ENCODE peak calls at places on chromosomes 12 and 14, in nine cellular contexts. One of them, this sample, is unnamed.

GRCh38 chr14:53325176-53325806 is 172.2 kb upstream of the DDHD1 start:
- DNase-seq in adrenal gland: no peak
- DNase-seq in lower lobe of right lung: no peak
- DNase-seq in K562: no peak
- DNase-seq in AG10803: no peak
- DNase-seq in Calu3: no peak
- DNase-seq in esophagus muscularis mucosa: no peak
- DNase-seq in GM12865: peak
- DNase-seq in stomach: no peak
- DNase-seq in this sample: no peak

GRCh38 chr14:50388256-50388931 is 8.3 kb downstream of the CDKL1 start:
- DNase-seq in adrenal gland: peak
- DNase-seq in lower lobe of right lung: no peak
- DNase-seq in K562: peak
- DNase-seq in AG10803: no peak
- DNase-seq in Calu3: peak
- DNase-seq in esophagus muscularis mucosa: no peak
- DNase-seq in GM12865: no peak
- DNase-seq in stomach: peak
- DNase-seq in this sample: no peak

GRCh38 chr14:47606601-47607000 is 68.8 kb downstream of the MDGA2 start:
- DNase-seq in adrenal gland: no peak
- DNase-seq in lower lobe of right lung: no peak
- DNase-seq in K562: no peak
- DNase-seq in AG10803: no peak
- DNase-seq in Calu3: no peak
- DNase-seq in esophagus muscularis mucosa: no peak
- DNase-seq in GM12865: no peak
- DNase-seq in stomach: no peak
- DNase-seq in this sample: no peak

GRCh38 chr12:29695026-29695425 is 88.7 kb downstream of the TMTC1 start:
- DNase-seq in adrenal gland: no peak
- DNase-seq in lower lobe of right lung: no peak
- DNase-seq in K562: no peak
- DNase-seq in AG10803: no peak
- DNase-seq in Calu3: no peak
- DNase-seq in esophagus muscularis mucosa: no peak
- DNase-seq in GM12865: no peak
- DNase-seq in stomach: no peak
- DNase-seq in this sample: no peak

GRCh38 chr12:122687091-122687490 is 16.1 kb downstream of the HCAR2 start:
- DNase-seq in adrenal gland: no peak
- DNase-seq in lower lobe of right lung: peak
- DNase-seq in K562: no peak
- DNase-seq in AG10803: peak
- DNase-seq in Calu3: peak
- DNase-seq in esophagus muscularis mucosa: no peak
- DNase-seq in GM12865: no peak
- DNase-seq in stomach: peak
- DNase-seq in this sample: no peak

GRCh38 chr12:91355150-91356006 is 172.8 kb upstream of the DCN start:
- DNase-seq in adrenal gland: peak
- DNase-seq in lower lobe of right lung: peak
- DNase-seq in K562: peak
- DNase-seq in AG10803: peak
- DNase-seq in Calu3: peak
- DNase-seq in esophagus muscularis mucosa: no peak
- DNase-seq in GM12865: peak
- DNase-seq in stomach: peak
- DNase-seq in this sample: peak

GRCh38 chr14:92500491-92500941 is 13.1 kb upstream of the RIN3 start:
- DNase-seq in adrenal gland: no peak
- DNase-seq in lower lobe of right lung: no peak
- DNase-seq in K562: no peak
- DNase-seq in AG10803: no peak
- DNase-seq in Calu3: no peak
- DNase-seq in esophagus muscularis mucosa: no peak
- DNase-seq in GM12865: no peak
- DNase-seq in stomach: no peak
- DNase-seq in this sample: no peak

GRCh38 chr12:119988788-119989618 is at the start of gene BICDL1:
- DNase-seq in adrenal gland: peak
- DNase-seq in lower lobe of right lung: peak
- DNase-seq in K562: peak
- DNase-seq in AG10803: peak
- DNase-seq in Calu3: peak
- DNase-seq in esophagus muscularis mucosa: no peak
- DNase-seq in GM12865: peak
- DNase-seq in stomach: peak
- DNase-seq in this sample: peak

GRCh38 chr14:61505815-61506809 is 184.7 kb downstream of the PRKCH start:
- DNase-seq in adrenal gland: no peak
- DNase-seq in lower lobe of right lung: no peak
- DNase-seq in K562: no peak
- DNase-seq in AG10803: peak
- DNase-seq in Calu3: no peak
- DNase-seq in esophagus muscularis mucosa: no peak
- DNase-seq in GM12865: no peak
- DNase-seq in stomach: no peak
- DNase-seq in this sample: no peak

GRCh38 chr14:92532490-92533163 is 19.0 kb downstream of the RIN3 start:
- DNase-seq in adrenal gland: peak
- DNase-seq in lower lobe of right lung: no peak
- DNase-seq in K562: no peak
- DNase-seq in AG10803: no peak
- DNase-seq in Calu3: no peak
- DNase-seq in esophagus muscularis mucosa: no peak
- DNase-seq in GM12865: no peak
- DNase-seq in stomach: no peak
- DNase-seq in this sample: no peak

GRCh38 chr12:49974677-49975369 is 2.1 kb downstream of the AQP6 start:
- DNase-seq in adrenal gland: no peak
- DNase-seq in lower lobe of right lung: no peak
- DNase-seq in K562: no peak
- DNase-seq in AG10803: no peak
- DNase-seq in Calu3: no peak
- DNase-seq in esophagus muscularis mucosa: no peak
- DNase-seq in GM12865: no peak
- DNase-seq in stomach: no peak
- DNase-seq in this sample: no peak

GRCh38 chr12:14260011-14260993 is 105.2 kb upstream of the ATF7IP start:
- DNase-seq in adrenal gland: peak
- DNase-seq in lower lobe of right lung: peak
- DNase-seq in K562: peak
- DNase-seq in AG10803: peak
- DNase-seq in Calu3: peak
- DNase-seq in esophagus muscularis mucosa: peak
- DNase-seq in GM12865: no peak
- DNase-seq in stomach: peak
- DNase-seq in this sample: peak

GRCh38 chr14:78921856-78922255 is 751.7 kb downstream of the NRXN3 start:
- DNase-seq in adrenal gland: no peak
- DNase-seq in lower lobe of right lung: no peak
- DNase-seq in K562: no peak
- DNase-seq in AG10803: peak
- DNase-seq in Calu3: no peak
- DNase-seq in esophagus muscularis mucosa: no peak
- DNase-seq in GM12865: no peak
- DNase-seq in stomach: no peak
- DNase-seq in this sample: peak

GRCh38 chr14:35444104-35444503 is 39.6 kb upstream of the NFKBIA start:
- DNase-seq in adrenal gland: no peak
- DNase-seq in lower lobe of right lung: no peak
- DNase-seq in K562: no peak
- DNase-seq in AG10803: no peak
- DNase-seq in Calu3: no peak
- DNase-seq in esophagus muscularis mucosa: peak
- DNase-seq in GM12865: no peak
- DNase-seq in stomach: no peak
- DNase-seq in this sample: no peak

GRCh38 chr14:70188608-70189540 is at the start of gene SLC8A3:
- DNase-seq in adrenal gland: no peak
- DNase-seq in lower lobe of right lung: no peak
- DNase-seq in K562: no peak
- DNase-seq in AG10803: peak
- DNase-seq in Calu3: peak
- DNase-seq in esophagus muscularis mucosa: peak
- DNase-seq in GM12865: peak
- DNase-seq in stomach: peak
- DNase-seq in this sample: peak

GRCh38 chr12:32671930-32672785 is 6.9 kb upstream of the DNM1L start:
- DNase-seq in adrenal gland: peak
- DNase-seq in lower lobe of right lung: no peak
- DNase-seq in K562: peak
- DNase-seq in AG10803: peak
- DNase-seq in Calu3: peak
- DNase-seq in esophagus muscularis mucosa: no peak
- DNase-seq in GM12865: peak
- DNase-seq in stomach: peak
- DNase-seq in this sample: peak

GRCh38 chr12:56518570-56518969 is 3.0 kb upstream of the RBMS2 start:
- DNase-seq in adrenal gland: no peak
- DNase-seq in lower lobe of right lung: no peak
- DNase-seq in K562: no peak
- DNase-seq in AG10803: peak
- DNase-seq in Calu3: no peak
- DNase-seq in esophagus muscularis mucosa: no peak
- DNase-seq in GM12865: no peak
- DNase-seq in stomach: no peak
- DNase-seq in this sample: peak

GRCh38 chr14:97426776-97427175 is 629.6 kb downstream of the VRK1 start:
- DNase-seq in adrenal gland: no peak
- DNase-seq in lower lobe of right lung: no peak
- DNase-seq in K562: no peak
- DNase-seq in AG10803: no peak
- DNase-seq in Calu3: no peak
- DNase-seq in esophagus muscularis mucosa: no peak
- DNase-seq in GM12865: no peak
- DNase-seq in stomach: no peak
- DNase-seq in this sample: no peak
- TF ChIP-seq CTCF in adrenal gland: no peak
- TF ChIP-seq CTCF in lower lobe of right lung: no peak
- TF ChIP-seq CTCF in K562: no peak
- TF ChIP-seq CTCF in AG10803: no peak
- TF ChIP-seq CTCF in Calu3: no peak
- TF ChIP-seq CTCF in esophagus muscularis mucosa: no peak
- TF ChIP-seq CTCF in GM12865: peak
- TF ChIP-seq CTCF in stomach: no peak
- TF ChIP-seq CTCF in this sample: no peak

DNA sequence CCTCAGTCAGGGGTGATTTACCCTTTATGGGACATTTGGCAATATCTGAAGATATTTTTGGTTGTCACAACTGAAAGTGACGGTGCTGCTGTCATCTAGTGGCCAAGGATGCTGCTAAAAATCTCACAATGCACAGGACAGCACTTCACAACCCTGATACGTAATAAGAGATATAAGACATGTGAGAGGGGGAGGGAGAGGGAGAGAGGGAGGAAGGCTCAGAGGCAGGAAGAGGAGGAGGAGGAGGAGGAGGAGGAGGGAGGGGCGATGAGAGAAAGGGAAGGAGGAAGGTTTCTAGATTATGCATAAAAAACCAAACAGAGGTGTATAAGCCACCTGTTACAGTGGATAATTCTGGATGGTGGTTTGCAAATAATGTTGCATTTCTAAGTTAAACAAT is 14.3 kb downstream of the MYL2 start:
- DNase-seq in adrenal gland: no peak
- DNase-seq in lower lobe of right lung: no peak
- DNase-seq in K562: no peak
- DNase-seq in AG10803: no peak
- DNase-seq in Calu3: no peak
- DNase-seq in esophagus muscularis mucosa: no peak
- DNase-seq in GM12865: peak
- DNase-seq in stomach: no peak
- DNase-seq in this sample: no peak
- TF ChIP-seq CTCF in adrenal gland: no peak
- TF ChIP-seq CTCF in lower lobe of right lung: no peak
- TF ChIP-seq CTCF in K562: peak
- TF ChIP-seq CTCF in AG10803: no peak
- TF ChIP-seq CTCF in Calu3: no peak
- TF ChIP-seq CTCF in esophagus muscularis mucosa: no peak
- TF ChIP-seq CTCF in GM12865: peak
- TF ChIP-seq CTCF in stomach: no peak
- TF ChIP-seq CTCF in this sample: no peak

DNA sequence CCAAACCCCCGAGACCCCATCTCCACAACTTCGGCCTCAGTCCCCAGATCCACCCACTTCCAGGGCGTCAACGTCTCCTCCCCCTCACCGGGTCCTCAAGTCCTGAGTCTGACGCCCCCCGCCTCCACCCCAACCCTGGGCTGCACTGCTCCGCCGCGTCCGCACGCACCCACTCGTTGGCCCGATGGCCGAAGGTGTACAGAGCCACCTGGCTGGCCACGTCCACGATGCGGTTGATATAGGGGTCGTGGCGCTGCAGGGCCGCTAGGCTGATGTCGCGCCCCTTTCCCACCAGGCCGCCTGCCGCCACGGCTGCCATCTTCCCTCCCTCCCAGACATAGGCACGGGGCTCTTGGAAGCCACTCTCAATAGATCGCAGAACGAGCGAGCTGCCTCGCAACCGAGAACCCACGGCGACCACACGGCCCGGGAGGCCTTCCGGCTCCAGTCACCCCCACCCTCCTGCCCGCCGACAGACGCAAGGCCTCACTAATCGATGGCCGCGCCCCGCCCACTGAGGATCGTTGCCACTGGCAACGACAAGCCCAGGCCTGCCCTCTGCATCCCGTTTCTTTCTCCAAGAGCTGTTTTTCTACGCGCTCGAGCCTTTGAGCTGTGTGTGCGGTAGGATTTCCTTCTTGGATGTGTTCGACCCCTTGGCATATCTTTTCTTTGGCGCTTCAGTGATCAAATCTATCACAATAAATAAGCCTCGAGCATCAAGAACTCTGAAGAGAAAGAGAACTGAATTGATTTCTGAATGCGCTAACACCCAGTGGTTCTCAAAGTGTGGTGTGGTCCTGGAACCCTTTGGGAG is at the start of gene DCP1B:
- DNase-seq in adrenal gland: peak
- DNase-seq in lower lobe of right lung: peak
- DNase-seq in K562: peak
- DNase-seq in AG10803: peak
- DNase-seq in Calu3: peak
- DNase-seq in esophagus muscularis mucosa: peak
- DNase-seq in GM12865: peak
- DNase-seq in stomach: peak
- DNase-seq in this sample: peak
- TF ChIP-seq CTCF in adrenal gland: no peak
- TF ChIP-seq CTCF in lower lobe of right lung: peak
- TF ChIP-seq CTCF in K562: no peak
- TF ChIP-seq CTCF in AG10803: no peak
- TF ChIP-seq CTCF in Calu3: no peak
- TF ChIP-seq CTCF in esophagus muscularis mucosa: peak
- TF ChIP-seq CTCF in GM12865: no peak
- TF ChIP-seq CTCF in stomach: no peak
- TF ChIP-seq CTCF in this sample: no peak

DNA sequence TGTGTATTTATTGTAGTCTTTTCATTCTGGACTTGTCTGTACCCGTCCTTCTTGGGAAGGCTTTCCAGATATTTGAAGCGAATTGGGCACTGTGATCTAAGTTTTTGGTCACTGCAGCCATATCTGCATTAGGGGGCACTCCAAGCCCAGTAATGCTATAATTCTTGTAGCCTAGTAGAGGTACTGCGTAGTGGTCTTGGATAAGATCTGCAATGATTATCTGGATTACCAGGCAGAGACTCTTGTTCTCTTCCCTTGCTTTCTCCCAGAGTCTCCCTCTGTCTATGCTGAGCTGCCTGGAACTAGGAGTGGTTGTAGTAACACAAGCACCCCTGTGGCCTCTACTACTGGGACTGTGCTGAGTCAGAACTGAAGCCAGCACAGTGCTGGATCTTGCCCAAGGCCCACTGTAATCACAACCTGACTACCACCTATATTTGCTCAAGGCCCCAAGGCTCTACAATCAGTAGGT is 30.0 kb downstream of the SLC38A2 start:
- DNase-seq in adrenal gland: peak
- DNase-seq in lower lobe of right lung: no peak
- DNase-seq in K562: no peak
- DNase-seq in AG10803: peak
- DNase-seq in Calu3: peak
- DNase-seq in esophagus muscularis mucosa: no peak
- DNase-seq in GM12865: peak
- DNase-seq in stomach: peak
- DNase-seq in this sample: peak
- TF ChIP-seq CTCF in adrenal gland: peak
- TF ChIP-seq CTCF in lower lobe of right lung: peak
- TF ChIP-seq CTCF in K562: peak
- TF ChIP-seq CTCF in AG10803: peak
- TF ChIP-seq CTCF in Calu3: peak
- TF ChIP-seq CTCF in esophagus muscularis mucosa: peak
- TF ChIP-seq CTCF in GM12865: peak
- TF ChIP-seq CTCF in stomach: no peak
- TF ChIP-seq CTCF in this sample: peak